ENCODE peak calls at places on chromosomes 11 and 22, in four cellular contexts. C, V, S and Z are unnamed samples.

GRCh38 chr11:65522640-65523322 is 2.1 kb upstream of the SCYL1 start:
- DNase-seq in C (no peak), V (no peak), S (no peak), Z (no peak)

GRCh38 chr11:42727879-42728278 is 583.9 kb upstream of the API5 start:
- DNase-seq in C (no peak), V (no peak), S (no peak), Z (no peak)

GRCh38 chr22:30877662-30878515 is 90.7 kb downstream of the MORC2 start:
- DNase-seq in C (no peak), V (no peak), S (no peak), Z (no peak)

GRCh38 chr11:393219-394033 is 583 bp upstream of the PKP3 start:
- DNase-seq in C (no peak), V (peak; percentile 76), S (no peak), Z (no peak)

GRCh38 chr11:28133146-28133545 is 25.0 kb downstream of the METTL15 start:
- DNase-seq in C (no peak), V (peak; percentile 48), S (no peak), Z (no peak)

GRCh38 chr11:123425367-123425766 is 4.7 kb upstream of the GRAMD1B start:
- DNase-seq in C (no peak), V (no peak), S (no peak), Z (no peak)

GRCh38 chr11:6497069-6497839 is at the start of gene DNHD1:
- DNase-seq in C (no peak), V (no peak), S (peak; percentile 57), Z (no peak)

GRCh38 chr11:102957953-102958352 is 2.4 kb upstream of the MMP13 start:
- DNase-seq in C (no peak), V (peak; percentile 65), S (no peak), Z (no peak)

GRCh38 chr11:72684236-72684912 is 10.2 kb upstream of the PDE2A start:
- DNase-seq in C (peak; percentile 23), V (peak; percentile 58), S (peak; percentile 86), Z (peak; percentile 43)

GRCh38 chr11:4606231-4607015 is 1.6 kb downstream of the TRIM68 start:
- DNase-seq in C (no peak), V (peak; percentile 11), S (no peak), Z (no peak)

GRCh38 chr11:79220171-79220570 is 220.7 kb downstream of the TENM4 start:
- DNase-seq in C (no peak), V (peak; percentile 20), S (no peak), Z (no peak)

GRCh38 chr11:134740590-134741342 is 328.7 kb upstream of the B3GAT1 start:
- DNase-seq in C (no peak), V (no peak), S (no peak), Z (no peak)

GRCh38 chr11:108970221-108970991 is 305.5 kb downstream of the DDX10 start:
- DNase-seq in C (no peak), V (no peak), S (no peak), Z (no peak)

GRCh38 chr11:78657968-78658839 is 83.5 kb upstream of the NARS2 start:
- DNase-seq in C (no peak), V (no peak), S (no peak), Z (no peak)

GRCh38 chr22:29096736-29097669 is 24.2 kb downstream of the KREMEN1 start:
- DNase-seq in C (no peak), V (no peak), S (no peak), Z (peak; percentile 15)

GRCh38 chr11:111672949-111673348 is 70.7 kb downstream of the SIK2 start:
- DNase-seq in C (no peak), V (no peak), S (no peak), Z (no peak)
- TF ChIP-seq CTCF in C (no peak), V (no peak), S (no peak), Z (no peak)

GRCh38 chr22:19772673-19773469 is 12.3 kb downstream of the TBX1 start:
- DNase-seq in C (no peak), V (no peak), S (peak; percentile 47), Z (no peak)
- TF ChIP-seq CTCF in C (no peak), V (no peak), S (no peak), Z (no peak)

DNA sequence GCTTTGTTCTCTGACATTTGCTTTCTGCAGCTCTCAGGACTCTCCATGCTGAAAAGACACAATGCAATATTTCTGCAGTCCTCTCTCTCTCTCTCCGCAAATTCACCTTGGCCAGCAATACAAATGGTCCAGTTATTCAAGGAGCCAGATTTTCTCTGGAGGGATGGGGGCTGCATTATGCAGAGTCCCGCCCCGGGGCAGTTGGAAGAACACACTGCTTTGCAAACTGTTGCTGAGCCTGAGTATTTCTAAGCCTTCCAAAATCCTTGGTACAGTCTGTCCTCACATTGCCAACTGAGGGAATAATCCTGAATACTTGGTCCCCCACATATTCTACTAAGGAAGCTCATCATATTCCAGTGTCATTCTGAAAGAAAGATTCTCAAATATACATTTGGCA is 94.3 kb upstream of the ZC3H12C start:
- DNase-seq in C (no peak), V (no peak), S (no peak), Z (no peak)
- TF ChIP-seq CTCF in C (no peak), V (no peak), S (no peak), Z (no peak)

GRCh38 chr11:75576017-75576416 is 14.0 kb downstream of the SERPINH1 start:
- DNase-seq in C (no peak), V (no peak), S (no peak), Z (no peak)

GRCh38 chr11:75574698-75575265 is 12.7 kb downstream of the SERPINH1 start:
- DNase-seq in C (no peak), V (no peak), S (no peak), Z (no peak)

GRCh38 chr11:75576445-75577049 is 14.5 kb downstream of the SERPINH1 start:
- DNase-seq in C (peak; percentile 47), V (peak; percentile 79), S (peak; percentile 72), Z (no peak)

GRCh38 chr11:75578977-75579376 is 16.9 kb downstream of the SERPINH1 start:
- DNase-seq in C (no peak), V (no peak), S (no peak), Z (no peak)

DNA sequence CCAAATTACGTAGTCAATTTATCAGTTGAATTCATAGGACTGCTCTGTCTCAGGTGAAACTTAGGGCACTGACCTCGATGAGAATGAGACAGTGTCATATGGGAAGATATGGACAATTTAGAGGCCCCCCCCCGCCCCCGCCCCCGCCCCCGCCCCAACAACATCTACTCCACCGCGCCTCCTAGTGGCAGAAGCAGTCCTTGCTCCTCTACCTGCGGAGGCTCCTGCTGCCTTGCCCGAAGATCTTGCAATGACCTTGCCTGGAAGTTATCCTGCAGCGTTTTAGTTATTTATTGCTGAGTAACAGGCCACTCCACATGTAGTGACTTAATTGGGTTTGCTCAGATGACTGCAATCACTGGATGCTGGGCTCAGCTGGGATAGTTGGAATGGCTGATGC is 15.1 kb downstream of the SERPINH1 start:
- DNase-seq in C (peak; percentile 46), V (no peak), S (peak; percentile 74), Z (no peak)
- TF ChIP-seq CTCF in C (peak; percentile 61), V (peak; percentile 68), S (peak; percentile 49), Z (peak; percentile 59)

DNA sequence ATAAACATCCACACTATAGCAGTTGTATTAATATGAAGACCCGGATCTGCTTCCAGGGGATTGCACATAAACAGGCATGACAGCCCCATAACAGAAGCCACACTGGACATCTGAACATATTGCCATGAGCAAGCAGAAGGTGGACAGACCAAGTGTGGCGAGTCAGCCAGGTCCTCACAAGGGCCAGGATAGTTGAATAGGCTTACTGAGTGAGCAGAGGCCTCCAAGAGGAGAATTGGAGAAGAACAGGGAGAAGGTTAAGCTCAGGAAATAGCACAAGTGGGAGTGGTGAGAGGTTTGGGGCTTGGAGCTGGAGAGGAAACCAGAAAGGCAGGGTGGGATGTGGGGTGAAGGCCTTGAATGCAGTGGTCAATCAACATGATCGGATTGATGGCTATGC is 10.8 kb downstream of the SLC35C1 start:
- DNase-seq in C (no peak), V (peak; percentile 23), S (no peak), Z (no peak)
- TF ChIP-seq CTCF in C (no peak), V (no peak), S (no peak), Z (no peak)